ENCODE peak calls at places on chromosomes 2 and 18, in nine cellular contexts. B, K, M, T, Y, E, N, Q and W are unnamed samples.

GRCh38 chr2:119259296-119259860 is 35.7 kb downstream of the STEAP3 start:
- DNase-seq in M (no peak), Y (no peak), K (no peak), N (no peak), B (no peak), E (no peak), Q (no peak), T (peak), W (no peak)

GRCh38 chr2:160418398-160418765 is 75.2 kb downstream of the RBMS1 start:
- DNase-seq in T (no peak), K (no peak), E (no peak), Q (no peak), Y (no peak), B (no peak), M (no peak), N (no peak), W (no peak)

GRCh38 chr2:55894720-55895119 is 28.9 kb downstream of the EFEMP1 start:
- DNase-seq in B (no peak), T (no peak), Q (no peak), K (no peak), M (no peak), N (no peak), E (no peak), Y (no peak), W (no peak)

GRCh38 chr18:11533942-11534496 is 75.4 kb upstream of the SLC35G4 start:
- DNase-seq in M (no peak), Q (no peak), E (no peak), N (no peak), Y (no peak), T (no peak), K (no peak), B (no peak), W (no peak)

GRCh38 chr2:157785200-157785599 is 90.9 kb downstream of the ACVR1 start:
- DNase-seq in E (no peak), M (peak), N (no peak), Q (peak), T (peak), B (no peak), Y (no peak), K (no peak), W (no peak)

GRCh38 chr2:18311413-18311812 is 249.0 kb downstream of the RDH14 start:
- DNase-seq in E (peak), Y (no peak), T (peak), B (peak), K (no peak), M (peak), N (no peak), Q (no peak), W (no peak)

GRCh38 chr2:234363011-234363487 is 133.8 kb downstream of the ARL4C start:
- DNase-seq in E (no peak), M (no peak), Y (no peak), N (no peak), T (peak), Q (peak), K (no peak), B (no peak), W (no peak)

GRCh38 chr2:209790066-209790728 is 18.6 kb downstream of the UNC80 start:
- DNase-seq in Q (peak), B (no peak), K (no peak), N (no peak), Y (no peak), T (no peak), M (no peak), E (no peak), W (no peak)

GRCh38 chr2:44086639-44087036 is 82.0 kb upstream of the PPM1B start:
- DNase-seq in E (no peak), K (no peak), M (no peak), Q (no peak), N (no peak), Y (no peak), T (no peak), B (no peak), W (no peak)

GRCh38 chr2:128504242-128505149 is 185.8 kb upstream of the HS6ST1 start:
- DNase-seq in K (no peak), Q (no peak), N (no peak), M (no peak), E (no peak), T (no peak), Y (no peak), B (no peak), W (no peak)

GRCh38 chr2:18476484-18476883 is 84.0 kb downstream of the RDH14 start:
- DNase-seq in Y (no peak), T (no peak), M (no peak), K (no peak), N (no peak), B (no peak), E (no peak), Q (no peak), W (no peak)

GRCh38 chr2:5364361-5364760 is 327.8 kb upstream of the SOX11 start:
- DNase-seq in T (no peak), Q (no peak), N (no peak), B (no peak), M (no peak), K (no peak), Y (peak), E (no peak), W (no peak)

GRCh38 chr2:160561551-160562280 is 68.1 kb upstream of the RBMS1 start:
- DNase-seq in T (peak), B (no peak), Q (no peak), N (no peak), Y (no peak), E (peak), K (no peak), M (no peak), W (no peak)

GRCh38 chr2:151833984-151834383 is 5.8 kb upstream of the ARL5A start:
- DNase-seq in Q (no peak), B (no peak), E (no peak), M (no peak), N (no peak), K (no peak), Y (no peak), T (no peak), W (no peak)

GRCh38 chr18:72752220-72752619 is 115.6 kb downstream of the NETO1 start:
- DNase-seq in E (no peak), Q (no peak), N (no peak), B (no peak), T (no peak), K (no peak), Y (no peak), M (no peak), W (no peak)

GRCh38 chr2:143577489-143577888 is 448.3 kb downstream of the ARHGAP15 start:
- DNase-seq in E (no peak), T (no peak), Y (no peak), Q (no peak), K (no peak), N (no peak), B (no peak), M (no peak), W (no peak)

GRCh38 chr18:53689886-53690285 is 534.6 kb downstream of the MBD2 start:
- DNase-seq in T (no peak), K (no peak), Y (no peak), M (no peak), B (no peak), E (no peak), N (no peak), Q (no peak), W (no peak)

GRCh38 chr2:115162454-115163293 is 720.2 kb downstream of the DPP10 start:
- DNase-seq in B (no peak), K (no peak), Q (no peak), T (no peak), E (no peak), N (no peak), Y (no peak), M (peak), W (peak)

GRCh38 chr2:230570987-230571386 is 141.7 kb upstream of the CAB39 start:
- DNase-seq in T (no peak), Y (no peak), Q (no peak), K (no peak), E (no peak), M (no peak), B (no peak), N (no peak), W (no peak)

GRCh38 chr2:1527153-1527992 is 114.1 kb downstream of the TPO start:
- DNase-seq in E (no peak), T (no peak), N (no peak), Y (no peak), B (no peak), M (no peak), Q (no peak), K (no peak), W (no peak)